ENCODE peak calls at places on chromosomes 7 and 10, in eight cellular contexts. B is stimulated activated naive B cell treated with anti-CD40 and anti-IgM and Interleukin-4, amounts not matched to agents 10 μg/mL and 1 μg/mL and 100 μg/mL, for 72 hours; U is left lobe of liver; Q is upper lobe of right lung; X is activated CD8-positive, alpha-beta T cell treated with anti-CD3 and anti-CD28 coated beads for 36 hours; I is memory B cell; H is activated naive CD8-positive, alpha-beta T cell treated with anti-CD3 and anti-CD28 coated beads, Interleukin-2, amount 50 U/mL, for 24 hours; P is activated T-cell treated with anti-CD3 and anti-CD28 coated beads, Interleukin-2, amount 50 U/mL, for 4 hours. N is an unnamed sample.

GRCh38 chr10:59016043-59016442 is 160.4 kb upstream of the PHYHIPL start:
- ATAC-seq in U (no peak), I (no peak), X (no peak), H (no peak), B (no peak), P (no peak), Q (no peak), N (no peak)

GRCh38 chr7:132400667-132401142 is 175.6 kb downstream of the PLXNA4 start:
- ATAC-seq in P (no peak), H (no peak), X (no peak), I (no peak), B (no peak), U (peak; percentile 95), Q (peak; percentile 19), N (peak; percentile 69)

GRCh38 chr7:28623863-28624262 is 211.5 kb downstream of the CREB5 start:
- ATAC-seq in X (no peak), U (peak; percentile 72), I (no peak), B (peak; percentile 44), Q (no peak), P (no peak), H (no peak), N (no peak)

GRCh38 chr10:72980348-72980747 is 25.7 kb upstream of the PLA2G12B start:
- ATAC-seq in X (no peak), Q (no peak), B (no peak), H (no peak), U (no peak), P (no peak), I (no peak), N (no peak)

GRCh38 chr7:43585521-43585920 is 2.6 kb downstream of the STK17A start:
- ATAC-seq in P (no peak), H (no peak), B (no peak), U (no peak), X (no peak), Q (no peak), I (no peak), N (no peak)

GRCh38 chr10:7686351-7687171 is 16.6 kb upstream of the ITIH2 start:
- ATAC-seq in Q (peak; percentile 71), B (no peak), U (peak; percentile 83), X (no peak), H (no peak), I (no peak), P (no peak), N (no peak)

GRCh38 chr10:454860-455259 is 234.6 kb downstream of the DIP2C start:
- ATAC-seq in I (no peak), B (no peak), H (no peak), U (peak; percentile 31), Q (peak; percentile 66), P (no peak), X (no peak), N (peak; percentile 86)

GRCh38 chr10:131874991-131875451 is 25.8 kb upstream of the PPP2R2D start:
- ATAC-seq in P (peak; percentile 69), U (peak; percentile 94), X (peak; percentile 91), Q (peak; percentile 88), I (peak; percentile 80), B (peak; percentile 89), H (peak; percentile 44), N (peak; percentile 54)

GRCh38 chr10:1642600-1643160 is 94.6 kb downstream of the ADARB2 start:
- ATAC-seq in I (no peak), U (no peak), B (no peak), H (no peak), X (no peak), P (no peak), Q (no peak), N (no peak)

N was measured in gastroesophageal sphincter.